ENCODE peak calls at places on chromosome 9, in six cellular contexts. One of them, this sample, is unnamed. For H3K4me1, the result is how much of the 10 kb centered on the place peaks cover.

GRCh38 chr9:124202447-124202971 is 55.2 kb upstream of the NEK6 start:
- DNase-seq in SK-N-SH: no peak
- DNase-seq in transverse colon: peak
- DNase-seq in H1: no peak
- DNase-seq in sigmoid colon: no peak
- DNase-seq in A549: no peak
- DNase-seq in this sample: no peak

GRCh38 chr9:130498298-130498917 is 53.6 kb downstream of the ASS1 start:
- DNase-seq in H1: no peak
- DNase-seq in sigmoid colon: no peak
- DNase-seq in A549: no peak
- DNase-seq in transverse colon: no peak
- DNase-seq in SK-N-SH: no peak
- DNase-seq in this sample: no peak

GRCh38 chr9:16012621-16013020 is 459.8 kb downstream of the CCDC171 start:
- DNase-seq in H1: no peak
- DNase-seq in transverse colon: no peak
- DNase-seq in SK-N-SH: no peak
- DNase-seq in A549: no peak
- DNase-seq in sigmoid colon: no peak
- DNase-seq in this sample: no peak

GRCh38 chr9:69532359-69532758 is 139.8 kb downstream of the APBA1 start:
- DNase-seq in A549: no peak
- DNase-seq in transverse colon: no peak
- DNase-seq in sigmoid colon: no peak
- DNase-seq in H1: no peak
- DNase-seq in SK-N-SH: peak
- DNase-seq in this sample: no peak

GRCh38 chr9:13083973-13084528 is 195.4 kb downstream of the MPDZ start:
- DNase-seq in transverse colon: no peak
- DNase-seq in sigmoid colon: no peak
- DNase-seq in SK-N-SH: no peak
- DNase-seq in A549: no peak
- DNase-seq in H1: no peak
- DNase-seq in this sample: no peak

GRCh38 chr9:135138078-135138855 is 50.8 kb downstream of the OLFM1 start:
- DNase-seq in SK-N-SH: no peak
- DNase-seq in H1: no peak
- DNase-seq in A549: no peak
- DNase-seq in sigmoid colon: no peak
- DNase-seq in transverse colon: no peak
- DNase-seq in this sample: no peak

GRCh38 chr9:33184947-33185346 is 17.8 kb upstream of the B4GALT1 start:
- DNase-seq in SK-N-SH: no peak
- DNase-seq in A549: no peak
- DNase-seq in sigmoid colon: no peak
- DNase-seq in transverse colon: no peak
- DNase-seq in H1: no peak
- DNase-seq in this sample: no peak

GRCh38 chr9:35051069-35051967 is 21.1 kb downstream of the VCP start:
- DNase-seq in A549: peak
- DNase-seq in transverse colon: peak
- DNase-seq in sigmoid colon: no peak
- DNase-seq in SK-N-SH: peak
- DNase-seq in H1: peak
- DNase-seq in this sample: no peak

GRCh38 chr9:16867571-16868311 is 2.7 kb downstream of the BNC2 start:
- DNase-seq in transverse colon: no peak
- DNase-seq in SK-N-SH: no peak
- DNase-seq in H1: no peak
- DNase-seq in A549: no peak
- DNase-seq in sigmoid colon: peak
- DNase-seq in this sample: peak

GRCh38 chr9:93085676-93086075 is 10.3 kb upstream of the CARD19 start:
- DNase-seq in sigmoid colon: peak
- DNase-seq in SK-N-SH: peak
- DNase-seq in H1: no peak
- DNase-seq in A549: no peak
- DNase-seq in transverse colon: no peak
- DNase-seq in this sample: no peak
- TF ChIP-seq EP300 in sigmoid colon: no peak
- TF ChIP-seq EP300 in SK-N-SH: no peak
- TF ChIP-seq EP300 in H1: no peak
- TF ChIP-seq EP300 in A549: no peak
- TF ChIP-seq EP300 in transverse colon: no peak
- TF ChIP-seq EP300 in this sample: no peak

GRCh38 chr9:81682177-81682576 is 7.2 kb downstream of the TLE1 start:
- DNase-seq in A549: no peak
- DNase-seq in SK-N-SH: no peak
- DNase-seq in H1: no peak
- DNase-seq in transverse colon: no peak
- DNase-seq in sigmoid colon: no peak
- DNase-seq in this sample: no peak
- H3K4me1 ChIP-seq in A549: half or more
- H3K4me1 ChIP-seq in SK-N-SH: under half
- H3K4me1 ChIP-seq in H1: under half
- H3K4me1 ChIP-seq in transverse colon: half or more
- H3K4me1 ChIP-seq in sigmoid colon: half or more
- H3K4me1 ChIP-seq in this sample: under half

DNA sequence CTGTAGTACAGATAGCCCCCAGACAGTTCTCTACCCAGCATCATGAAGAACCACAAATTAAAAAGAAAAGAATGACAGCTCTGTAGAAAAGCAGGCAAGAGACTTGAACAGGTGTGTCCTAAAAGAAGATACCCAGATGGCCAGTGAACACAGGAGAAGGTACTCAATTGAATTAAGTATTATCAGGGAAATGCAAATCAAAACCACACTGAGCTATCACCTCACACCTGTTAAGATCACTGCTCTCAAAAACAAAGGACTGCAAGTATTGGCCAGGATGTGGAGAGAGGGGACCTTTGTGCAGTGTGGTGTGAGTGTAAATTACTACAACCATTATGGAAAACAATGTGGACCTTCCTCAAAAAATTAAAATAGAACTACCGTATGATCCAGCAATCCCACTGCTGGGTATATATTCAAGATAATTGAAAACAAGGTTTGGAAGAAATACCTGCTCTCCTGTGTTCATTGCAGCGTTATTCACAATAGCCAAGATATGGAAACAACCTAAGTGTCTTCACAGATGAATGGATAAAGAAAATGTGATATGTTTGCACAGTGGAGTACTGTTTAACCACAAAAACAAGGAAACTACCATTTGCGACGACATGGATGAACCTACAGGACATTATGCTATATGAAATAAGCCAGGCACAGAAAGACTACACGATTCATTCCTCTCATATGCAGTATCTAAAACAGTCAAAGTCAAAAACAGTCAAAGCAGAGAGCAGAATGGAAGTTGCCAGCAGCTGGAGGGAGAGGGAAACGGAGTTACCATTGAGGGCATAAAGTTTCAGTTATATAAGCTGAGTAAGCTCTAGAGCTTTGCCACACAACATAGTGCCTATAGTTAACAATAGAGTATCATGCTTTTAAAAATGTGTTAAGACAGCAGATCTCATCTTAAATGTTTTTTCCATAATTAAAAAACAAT is 102.6 kb downstream of the WNK2 start:
- DNase-seq in H1: no peak
- DNase-seq in sigmoid colon: no peak
- DNase-seq in transverse colon: no peak
- DNase-seq in A549: no peak
- DNase-seq in SK-N-SH: no peak
- DNase-seq in this sample: no peak
- TF ChIP-seq EP300 in H1: no peak
- TF ChIP-seq EP300 in sigmoid colon: no peak
- TF ChIP-seq EP300 in transverse colon: no peak
- TF ChIP-seq EP300 in A549: no peak
- TF ChIP-seq EP300 in SK-N-SH: no peak
- TF ChIP-seq EP300 in this sample: no peak

GRCh38 chr9:126475933-126476555 is 137.7 kb upstream of the LMX1B start:
- DNase-seq in SK-N-SH: no peak
- DNase-seq in A549: no peak
- DNase-seq in transverse colon: no peak
- DNase-seq in sigmoid colon: no peak
- DNase-seq in H1: no peak
- DNase-seq in this sample: no peak

GRCh38 chr9:126472931-126473330 is 140.8 kb upstream of the LMX1B start:
- DNase-seq in H1: no peak
- DNase-seq in A549: no peak
- DNase-seq in SK-N-SH: no peak
- DNase-seq in transverse colon: no peak
- DNase-seq in sigmoid colon: no peak
- DNase-seq in this sample: no peak

GRCh38 chr9:126472446-126472845 is 141.3 kb upstream of the LMX1B start:
- DNase-seq in SK-N-SH: no peak
- DNase-seq in transverse colon: no peak
- DNase-seq in sigmoid colon: no peak
- DNase-seq in A549: no peak
- DNase-seq in H1: no peak
- DNase-seq in this sample: no peak

GRCh38 chr9:126474786-126475485 is 138.8 kb upstream of the LMX1B start:
- DNase-seq in A549: peak
- DNase-seq in SK-N-SH: no peak
- DNase-seq in sigmoid colon: no peak
- DNase-seq in transverse colon: no peak
- DNase-seq in H1: no peak
- DNase-seq in this sample: no peak

GRCh38 chr9:126474201-126474765 is 139.4 kb upstream of the LMX1B start:
- DNase-seq in transverse colon: no peak
- DNase-seq in SK-N-SH: no peak
- DNase-seq in H1: no peak
- DNase-seq in A549: peak
- DNase-seq in sigmoid colon: no peak
- DNase-seq in this sample: no peak
- H3K4me1 ChIP-seq in transverse colon: under half
- H3K4me1 ChIP-seq in SK-N-SH: under half
- H3K4me1 ChIP-seq in H1: under half
- H3K4me1 ChIP-seq in A549: under half
- H3K4me1 ChIP-seq in sigmoid colon: under half
- H3K4me1 ChIP-seq in this sample: under half

DNA sequence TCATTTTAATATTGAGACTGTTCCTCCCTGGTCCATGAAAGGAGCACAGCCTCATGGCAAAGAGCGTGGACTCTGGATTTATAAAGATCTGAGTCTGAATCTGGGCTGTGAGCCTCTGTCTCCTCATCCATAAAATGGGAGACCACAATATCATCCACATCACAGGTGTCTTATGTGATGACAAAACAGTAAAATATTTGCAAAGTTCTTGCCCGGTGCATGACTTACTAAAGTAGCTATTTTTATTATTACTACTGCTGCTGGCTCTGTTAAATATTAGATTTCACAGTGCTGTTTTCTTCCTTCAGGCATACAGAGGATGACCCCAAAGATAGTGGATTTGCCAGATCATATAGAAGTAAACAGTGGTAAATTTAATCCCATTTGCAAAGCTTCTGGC is 74.1 kb downstream of the TEK start:
- DNase-seq in H1: no peak
- DNase-seq in sigmoid colon: no peak
- DNase-seq in SK-N-SH: no peak
- DNase-seq in A549: no peak
- DNase-seq in transverse colon: no peak
- DNase-seq in this sample: no peak
- TF ChIP-seq EP300 in H1: no peak
- TF ChIP-seq EP300 in sigmoid colon: no peak
- TF ChIP-seq EP300 in SK-N-SH: no peak
- TF ChIP-seq EP300 in A549: no peak
- TF ChIP-seq EP300 in transverse colon: no peak
- TF ChIP-seq EP300 in this sample: no peak

This sample was measured in tibial nerve.